ENCODE peak calls at places on chromosomes 2 and 18, in nine cellular contexts. R, K, H, T, S, U, C, M and Q are unnamed samples.

GRCh38 chr2:144511222-144511855 is 8.6 kb downstream of the ZEB2 start:
- DNase-seq in R (no peak), K (no peak), H (no peak), T (no peak), S (no peak), U (no peak), C (no peak), M (no peak), Q (no peak)

GRCh38 chr2:184906709-184907108 is 308.4 kb downstream of the ZNF804A start:
- DNase-seq in R (no peak), K (no peak), H (no peak), T (no peak), S (peak), U (no peak), C (no peak), M (no peak), Q (no peak)

GRCh38 chr18:48837676-48838075 is 113.1 kb downstream of the SMAD7 start:
- DNase-seq in R (no peak), K (peak), H (no peak), T (no peak), S (no peak), U (no peak), C (no peak), M (no peak), Q (no peak)

GRCh38 chr2:74026674-74027294 is 42.1 kb downstream of the TET3 start:
- DNase-seq in R (no peak), K (no peak), H (no peak), T (no peak), S (no peak), U (no peak), C (no peak), M (no peak), Q (no peak)

GRCh38 chr18:25289040-25289631 is 62.8 kb downstream of the ZNF521 start:
- DNase-seq in R (peak), K (no peak), H (no peak), T (no peak), S (no peak), U (no peak), C (no peak), M (no peak), Q (no peak)

GRCh38 chr2:70003093-70003830 is 41.8 kb upstream of the ASPRV1 start:
- DNase-seq in R (no peak), K (no peak), H (no peak), T (no peak), S (no peak), U (no peak), C (no peak), M (no peak), Q (no peak)

GRCh38 chr2:104704846-104705245 is 149.1 kb upstream of the POU3F3 start:
- DNase-seq in R (no peak), K (no peak), H (no peak), T (no peak), S (no peak), U (no peak), C (no peak), M (no peak), Q (no peak)

GRCh38 chr2:222240676-222241049 is 58.1 kb downstream of the PAX3 start:
- DNase-seq in R (no peak), K (no peak), H (no peak), T (no peak), S (no peak), U (no peak), C (no peak), M (no peak), Q (no peak)

GRCh38 chr2:203759692-203760365 is 53.4 kb downstream of the CD28 start:
- DNase-seq in R (peak), K (no peak), H (no peak), T (peak), S (no peak), U (no peak), C (no peak), M (no peak), Q (no peak)

GRCh38 chr2:105746177-105747080 is 1.7 kb downstream of the NCK2 start:
- DNase-seq in R (no peak), K (peak), H (peak), T (peak), S (peak), U (peak), C (peak), M (peak), Q (peak)

GRCh38 chr2:10889741-10890215 is 22.0 kb upstream of the KCNF1 start:
- DNase-seq in R (peak), K (no peak), H (no peak), T (no peak), S (no peak), U (no peak), C (no peak), M (no peak), Q (no peak)

GRCh38 chr2:158894078-158894477 is 74.4 kb upstream of the TANC1 start:
- DNase-seq in R (peak), K (no peak), H (no peak), T (no peak), S (no peak), U (no peak), C (no peak), M (no peak), Q (no peak)

GRCh38 chr2:228681426-228681825 is 499.9 kb upstream of the SPHKAP start:
- DNase-seq in R (peak), K (no peak), H (no peak), T (peak), S (peak), U (no peak), C (no peak), M (no peak), Q (no peak)

GRCh38 chr2:9997936-9998335 is 45.4 kb upstream of the KLF11 start:
- DNase-seq in R (no peak), K (no peak), H (no peak), T (no peak), S (no peak), U (no peak), C (no peak), M (no peak), Q (no peak)

GRCh38 chr2:155456222-155456621 is 757.7 kb downstream of the KCNJ3 start:
- DNase-seq in R (no peak), K (no peak), H (no peak), T (no peak), S (no peak), U (no peak), C (no peak), M (no peak), Q (no peak)

GRCh38 chr2:230935132-230935435 is 10.0 kb upstream of the GPR55 start:
- DNase-seq in R (no peak), K (no peak), H (no peak), T (no peak), S (no peak), U (no peak), C (no peak), M (no peak), Q (no peak)

GRCh38 chr18:61348230-61348629 is 15.0 kb downstream of the CDH20 start:
- DNase-seq in R (no peak), K (no peak), H (no peak), T (no peak), S (no peak), U (no peak), C (no peak), M (no peak), Q (no peak)

GRCh38 chr2:172667926-172668325 is 67.7 kb upstream of the RAPGEF4 start:
- DNase-seq in R (no peak), K (no peak), H (no peak), T (no peak), S (no peak), U (no peak), C (no peak), M (no peak), Q (no peak)

GRCh38 chr18:34947711-34948125 is 93.5 kb upstream of the MAPRE2 start:
- DNase-seq in R (peak), K (no peak), H (no peak), T (no peak), S (no peak), U (no peak), C (no peak), M (no peak), Q (no peak)

GRCh38 chr2:16908671-16909070 is 243.0 kb upstream of the CYRIA start:
- DNase-seq in R (peak), K (no peak), H (no peak), T (no peak), S (no peak), U (no peak), C (no peak), M (no peak), Q (no peak)

GRCh38 chr2:188032306-188032705 is 259.4 kb upstream of the GULP1 start:
- DNase-seq in R (no peak), K (no peak), H (no peak), T (no peak), S (no peak), U (no peak), C (no peak), M (no peak), Q (no peak)

GRCh38 chr18:67805261-67805660 is 288.7 kb upstream of the DSEL start:
- DNase-seq in R (no peak), K (no peak), H (no peak), T (no peak), S (no peak), U (no peak), C (peak), M (no peak), Q (no peak)

GRCh38 chr2:501130-501529 is 176.1 kb downstream of the TMEM18 start:
- DNase-seq in R (peak), K (no peak), H (no peak), T (no peak), S (no peak), U (no peak), C (no peak), M (no peak), Q (no peak)

GRCh38 chr2:202635441-202636296 is 900 bp downstream of the FAM117B start:
- DNase-seq in R (peak), K (peak), H (peak), T (peak), S (peak), U (peak), C (peak), M (peak), Q (peak)

GRCh38 chr2:196068271-196069209 is at the start of gene DNAH7:
- DNase-seq in R (peak), K (peak), H (peak), T (peak), S (peak), U (peak), C (peak), M (peak), Q (peak)

GRCh38 chr2:241882090-241882625 is 12.6 kb downstream of the RTP5 start:
- DNase-seq in R (peak), K (peak), H (no peak), T (peak), S (peak), U (peak), C (peak), M (peak), Q (peak)

GRCh38 chr2:119760876-119761275 is 1.2 kb downstream of the PTPN4 start:
- DNase-seq in R (peak), K (no peak), H (no peak), T (no peak), S (peak), U (no peak), C (peak), M (no peak), Q (no peak)

GRCh38 chr2:68251855-68252406 is 401 bp downstream of the PPP3R1 start:
- DNase-seq in R (no peak), K (peak), H (peak), T (peak), S (no peak), U (peak), C (peak), M (peak), Q (peak)

GRCh38 chr2:55771612-55772011 is 78.0 kb upstream of the PNPT1 start:
- DNase-seq in R (peak), K (no peak), H (no peak), T (no peak), S (peak), U (no peak), C (no peak), M (no peak), Q (no peak)

GRCh38 chr2:238106698-238107524 is 6.8 kb downstream of the ESPNL start:
- DNase-seq in R (peak), K (peak), H (no peak), T (no peak), S (no peak), U (no peak), C (peak), M (peak), Q (no peak)

GRCh38 chr18:78814321-78814720 is 165.3 kb upstream of the SALL3 start:
- DNase-seq in R (no peak), K (no peak), H (no peak), T (no peak), S (no peak), U (no peak), C (no peak), M (no peak), Q (no peak)

GRCh38 chr2:217994776-217995274 is 8.0 kb downstream of the TNS1 start:
- DNase-seq in R (peak), K (no peak), H (no peak), T (peak), S (no peak), U (no peak), C (no peak), M (peak), Q (no peak)

GRCh38 chr18:10285283-10285640 is 169.2 kb upstream of the APCDD1 start:
- DNase-seq in R (no peak), K (no peak), H (no peak), T (no peak), S (peak), U (no peak), C (no peak), M (no peak), Q (no peak)